ENCODE peak calls at places on chromosomes 16 and 17, in six cellular contexts. R is activated CD4-positive, alpha-beta T cell treated with anti-CD3 and anti-CD28 coated beads, Interleukin-2, amount 50 U/mL, for 48 hours; I is GM03348; Z is mesenchymal stem cell; B is hepatic stellate cell; S is progenitor cell of endocrine pancreas. O is an unnamed sample.

GRCh38 chr17:79144090-79144610 is 69.5 kb downstream of the ENGASE start:
- DNase-seq in S (no peak), I (no peak), Z (no peak), B (no peak), R (no peak), O (no peak)

GRCh38 chr16:70380205-70380918 is 33.7 kb downstream of the DDX19A start:
- DNase-seq in R (peak), I (peak), B (peak), S (peak), Z (peak), O (peak)

GRCh38 chr16:65624696-65625095 is 502.8 kb upstream of the CDH11 start:
- DNase-seq in Z (no peak), S (no peak), R (no peak), B (no peak), I (no peak), O (peak)

GRCh38 chr17:27976331-27976730 is 66.1 kb upstream of the NLK start:
- DNase-seq in R (no peak), B (no peak), I (no peak), Z (no peak), S (no peak), O (no peak)

GRCh38 chr17:2335726-2336214 is 487 bp downstream of the TSR1 start:
- DNase-seq in R (peak), S (no peak), B (peak), Z (peak), I (peak), O (peak)

GRCh38 chr17:61325382-61326073 is 74.1 kb upstream of the TBX2 start:
- DNase-seq in B (peak), Z (peak), R (no peak), I (peak), S (no peak), O (peak)

GRCh38 chr17:43784068-43784467 is 3.8 kb downstream of the CFAP97D1 start:
- DNase-seq in B (no peak), I (peak), S (no peak), Z (peak), R (no peak), O (peak)

GRCh38 chr17:77465358-77466041 is 324.7 kb downstream of the SEC14L1 start:
- DNase-seq in Z (peak), R (peak), B (peak), S (no peak), I (peak), O (peak)

GRCh38 chr16:3092501-3092991 is 6.5 kb downstream of the ZSCAN10 start:
- DNase-seq in Z (no peak), R (no peak), B (no peak), S (no peak), I (no peak), O (no peak)

GRCh38 chr17:68608515-68609130 is 7.5 kb upstream of the FAM20A start:
- DNase-seq in R (no peak), B (no peak), Z (no peak), S (no peak), I (no peak), O (no peak)

GRCh38 chr17:40827746-40828453 is 5.5 kb upstream of the KRT10 start:
- DNase-seq in B (no peak), R (no peak), S (no peak), Z (peak), I (no peak), O (peak)

GRCh38 chr17:1604831-1605528 is 23.7 kb downstream of the SLC43A2 start:
- DNase-seq in B (no peak), I (no peak), Z (no peak), R (no peak), S (no peak), O (no peak)

GRCh38 chr17:35084987-35085386 is 21.5 kb upstream of the RFFL start:
- DNase-seq in I (peak), B (no peak), S (no peak), Z (no peak), R (no peak), O (peak)

GRCh38 chr16:84955427-84955826 is 55.9 kb downstream of the ZDHHC7 start:
- DNase-seq in R (no peak), I (no peak), B (no peak), Z (no peak), S (no peak), O (no peak)

GRCh38 chr17:45435481-45435880 is 2.8 kb upstream of the ARHGAP27 start:
- DNase-seq in I (no peak), S (no peak), B (no peak), Z (no peak), R (no peak), O (no peak)

GRCh38 chr16:70157105-70157476 is 16.5 kb upstream of the CLEC18C start:
- DNase-seq in S (no peak), I (no peak), R (no peak), B (no peak), Z (no peak), O (no peak)

GRCh38 chr16:83705856-83706255 is 101.9 kb upstream of the HSBP1 start:
- DNase-seq in R (no peak), I (peak), B (peak), Z (peak), S (no peak), O (no peak)

GRCh38 chr17:81966343-81967243 is 5.6 kb upstream of the NOTUM start:
- DNase-seq in Z (peak), I (no peak), S (no peak), B (no peak), R (no peak), O (no peak)

GRCh38 chr16:61653544-61653943 is 382.7 kb downstream of the CDH8 start:
- DNase-seq in R (no peak), S (no peak), I (no peak), Z (no peak), B (no peak), O (no peak)

GRCh38 chr17:27446569-27447301 is 9.5 kb upstream of the KSR1 start:
- DNase-seq in B (peak), S (no peak), Z (peak), R (no peak), I (peak), O (peak)

GRCh38 chr17:80219777-80220708 is at the start of the genes SGSH and SLC26A11:
- DNase-seq in B (peak), S (peak), Z (peak), R (peak), I (peak), O (peak)

GRCh38 chr17:66438101-66438500 is 135.7 kb downstream of the PRKCA start:
- DNase-seq in R (no peak), I (no peak), B (no peak), Z (no peak), S (no peak), O (no peak)

GRCh38 chr17:62724398-62725146 is 83.5 kb downstream of the MARCHF10 start:
- DNase-seq in Z (no peak), R (peak), S (no peak), B (no peak), I (no peak), O (no peak)

GRCh38 chr17:72004476-72005331 is 116.1 kb upstream of the SOX9 start:
- DNase-seq in R (no peak), Z (no peak), I (peak), B (no peak), S (no peak), O (no peak)

GRCh38 chr16:3095869-3096268 is 3.2 kb downstream of the ZSCAN10 start:
- DNase-seq in I (peak), S (no peak), R (peak), B (peak), Z (no peak), O (no peak)

GRCh38 chr17:29390856-29391631 is 881 bp downstream of the TAOK1 start:
- DNase-seq in Z (peak), I (peak), S (no peak), R (peak), B (peak), O (peak)

GRCh38 chr16:86661715-86662114 is 83.4 kb downstream of the FOXL1 start:
- DNase-seq in R (no peak), Z (peak), B (no peak), S (no peak), I (no peak), O (peak)

GRCh38 chr16:85541181-85541580 is 71.9 kb upstream of the GSE1 start:
- DNase-seq in B (no peak), Z (no peak), I (no peak), R (no peak), S (no peak), O (no peak)

GRCh38 chr17:41939044-41939695 is 8.8 kb downstream of the ODAD4 start:
- DNase-seq in S (no peak), I (no peak), R (no peak), Z (no peak), B (no peak), O (no peak)

GRCh38 chr16:24077989-24078388 is 178.1 kb upstream of the CACNG3 start:
- DNase-seq in Z (no peak), S (no peak), B (no peak), R (no peak), I (no peak), O (no peak)

GRCh38 chr17:19703776-19704371 is 12.5 kb downstream of the SLC47A2 start:
- DNase-seq in I (no peak), B (no peak), S (no peak), R (no peak), Z (no peak), O (no peak)

GRCh38 chr16:14215941-14216340 is 144.8 kb downstream of the MRTFB start:
- DNase-seq in R (no peak), S (no peak), I (no peak), Z (no peak), B (no peak), O (peak)

GRCh38 chr17:55624789-55625433 is 97.8 kb downstream of the TMEM100 start:
- DNase-seq in S (no peak), I (no peak), R (no peak), Z (no peak), B (no peak), O (no peak)

GRCh38 chr17:38867179-38867994 is 2.5 kb upstream of the LASP1 start:
- DNase-seq in R (peak), B (no peak), S (peak), I (peak), Z (peak), O (peak)

GRCh38 chr17:82583720-82584234 is 64.2 kb downstream of the FOXK2 start:
- DNase-seq in Z (no peak), I (no peak), B (no peak), S (no peak), R (no peak), O (no peak)

GRCh38 chr16:74141015-74141414 is 155.6 kb upstream of the PSMD7 start:
- DNase-seq in S (no peak), I (no peak), Z (no peak), B (no peak), R (no peak), O (no peak)